ENCODE peak calls at places on chromosome 14, in ten cellular contexts. B is AG04450; J is psoas muscle; R is IMR-90; G is left ventricle myocardium inferior; L is HCT116; F is mesendoderm; I is CD4-positive, alpha-beta memory T cell; A is colonic mucosa; V is upper lobe of left lung. O is an unnamed sample.

GRCh38 chr14:55715889-55716288 is 135.9 kb downstream of the KTN1 start:
- DNase-seq in B (no peak), J (peak; percentile 23), R (peak; percentile 82), G (no peak), L (no peak), F (peak; percentile 64), I (no peak), A (no peak), V (no peak), O (no peak)

GRCh38 chr14:48690349-48690748 is 895.8 kb downstream of the RPS29 start:
- DNase-seq in B (no peak), J (no peak), R (peak; percentile 10), G (no peak), L (peak; percentile 8), F (peak; percentile 29), I (no peak), A (no peak), V (no peak), O (no peak)

GRCh38 chr14:104573930-104574329 is 5.6 kb upstream of the C14orf180 start:
- DNase-seq in B (no peak), J (no peak), R (no peak), G (peak; percentile 39), L (no peak), F (peak; percentile 12), I (no peak), A (no peak), V (no peak), O (no peak)

GRCh38 chr14:88559852-88560251 is 3.0 kb upstream of the ZC3H14 start:
- DNase-seq in B (peak; percentile 38), J (no peak), R (peak; percentile 72), G (no peak), L (no peak), F (peak; percentile 52), I (no peak), A (no peak), V (no peak), O (no peak)

GRCh38 chr14:59187802-59188460 is 536 bp upstream of the DAAM1 start:
- DNase-seq in B (no peak), J (peak; percentile 24), R (no peak), G (peak; percentile 35), L (no peak), F (peak; percentile 63), I (peak; percentile 58), A (peak; percentile 39), V (no peak), O (no peak)

GRCh38 chr14:87153901-87154300 is 839.1 kb downstream of the GALC start:
- DNase-seq in B (no peak), J (no peak), R (peak; percentile 12), G (no peak), L (no peak), F (no peak), I (no peak), A (no peak), V (no peak), O (no peak)

GRCh38 chr14:74429991-74430390 is 4.0 kb upstream of the SYNDIG1L start:
- DNase-seq in B (no peak), J (no peak), R (no peak), G (no peak), L (no peak), F (no peak), I (no peak), A (no peak), V (no peak), O (no peak)

GRCh38 chr14:89425931-89426330 is 8.9 kb upstream of the FOXN3 start:
- DNase-seq in B (peak; percentile 92), J (no peak), R (peak; percentile 99), G (no peak), L (peak; percentile 48), F (peak; percentile 73), I (no peak), A (no peak), V (no peak), O (no peak)

GRCh38 chr14:90523544-90523943 is 126.7 kb downstream of the CALM1 start:
- DNase-seq in B (no peak), J (no peak), R (peak; percentile 45), G (no peak), L (no peak), F (no peak), I (no peak), A (no peak), V (no peak), O (no peak)

GRCh38 chr14:20472566-20473206 is 3.5 kb downstream of the PNP start:
- DNase-seq in B (no peak), J (no peak), R (no peak), G (no peak), L (no peak), F (no peak), I (no peak), A (no peak), V (no peak), O (no peak)

GRCh38 chr14:20478915-20479314 is 9.7 kb downstream of the PNP start:
- DNase-seq in B (no peak), J (no peak), R (no peak), G (no peak), L (no peak), F (no peak), I (no peak), A (no peak), V (no peak), O (no peak)

GRCh38 chr14:20482382-20482781 is 13.2 kb downstream of the PNP start:
- DNase-seq in B (no peak), J (no peak), R (no peak), G (no peak), L (no peak), F (no peak), I (no peak), A (no peak), V (no peak), O (no peak)

GRCh38 chr14:20476795-20477194 is 7.6 kb downstream of the PNP start:
- DNase-seq in B (no peak), J (no peak), R (no peak), G (no peak), L (no peak), F (no peak), I (no peak), A (no peak), V (no peak), O (no peak)

DNA sequence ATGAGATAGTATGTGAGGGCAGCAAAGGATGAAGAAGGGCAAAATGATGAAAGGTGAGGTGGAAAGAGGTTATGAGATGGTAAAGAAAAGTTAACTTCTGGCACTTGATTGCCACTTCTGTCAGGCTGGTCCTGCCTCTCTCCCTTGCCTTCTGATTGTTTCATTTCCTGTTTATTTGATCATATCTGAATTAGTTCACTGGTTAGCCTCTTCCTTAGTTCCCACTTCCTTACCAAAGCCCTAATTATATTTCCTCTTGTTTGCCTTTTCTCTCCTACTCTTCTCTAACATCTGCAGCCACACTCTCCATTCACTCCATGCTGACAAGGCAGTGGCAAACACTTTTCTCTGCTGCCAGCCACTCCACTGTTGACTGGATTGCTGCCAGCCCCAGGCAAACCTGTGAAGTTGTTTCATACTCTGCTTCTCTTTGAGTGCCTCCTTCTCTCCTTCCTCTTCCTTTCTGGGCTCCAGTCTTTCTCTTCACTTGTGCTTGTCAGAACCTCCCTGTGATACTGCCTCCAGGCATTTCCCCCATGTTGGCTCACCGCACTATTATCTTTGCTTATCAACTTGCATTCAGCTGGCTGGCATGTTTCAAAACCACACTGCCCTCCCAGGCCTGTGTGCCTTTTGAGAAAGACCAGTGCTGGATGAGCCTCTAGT is 8.1 kb downstream of the PNP start:
- DNase-seq in B (no peak), J (no peak), R (peak; percentile 73), G (peak; percentile 46), L (no peak), F (peak; percentile 65), I (peak; percentile 63), A (no peak), V (no peak), O (no peak)
- H3K27ac ChIP-seq in B (peak overlapping the region; percentile 11), J (no peak overlapping the region), R (no peak overlapping the region), G (peak overlapping the region; percentile 73), L (no peak overlapping the region), F (no peak overlapping the region), I (peak overlapping the region; percentile 51), A (peak overlapping the region; percentile 6), V (peak overlapping the region; percentile 54), O (peak overlapping the region; percentile 47)

DNA sequence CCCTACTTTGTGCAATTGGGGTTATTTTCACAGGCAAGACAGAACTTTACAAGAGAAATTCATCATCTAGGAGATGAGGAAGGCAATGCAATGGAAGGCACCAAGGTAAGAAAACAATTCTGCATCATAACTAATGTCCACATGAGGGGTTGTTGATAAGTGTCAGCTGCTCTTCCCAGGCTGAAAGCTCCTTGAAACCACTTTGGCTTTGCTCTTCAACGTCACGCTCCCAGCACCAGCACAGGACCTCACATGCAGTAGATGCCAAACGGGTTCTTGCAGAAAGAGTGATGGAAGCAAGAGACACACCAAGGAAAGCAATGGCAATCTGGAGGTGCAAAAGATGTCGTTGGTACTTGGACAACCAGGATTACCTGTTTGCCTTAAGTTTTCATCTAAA is 485.5 kb downstream of the BCL11B start:
- DNase-seq in B (no peak), J (no peak), R (no peak), G (no peak), L (no peak), F (no peak), I (no peak), A (no peak), V (no peak), O (no peak)
- H3K27ac ChIP-seq in B (no peak overlapping the region), J (no peak overlapping the region), R (no peak overlapping the region), G (no peak overlapping the region), L (no peak overlapping the region), F (no peak overlapping the region), I (no peak overlapping the region), A (no peak overlapping the region), V (no peak overlapping the region), O (no peak overlapping the region)

DNA sequence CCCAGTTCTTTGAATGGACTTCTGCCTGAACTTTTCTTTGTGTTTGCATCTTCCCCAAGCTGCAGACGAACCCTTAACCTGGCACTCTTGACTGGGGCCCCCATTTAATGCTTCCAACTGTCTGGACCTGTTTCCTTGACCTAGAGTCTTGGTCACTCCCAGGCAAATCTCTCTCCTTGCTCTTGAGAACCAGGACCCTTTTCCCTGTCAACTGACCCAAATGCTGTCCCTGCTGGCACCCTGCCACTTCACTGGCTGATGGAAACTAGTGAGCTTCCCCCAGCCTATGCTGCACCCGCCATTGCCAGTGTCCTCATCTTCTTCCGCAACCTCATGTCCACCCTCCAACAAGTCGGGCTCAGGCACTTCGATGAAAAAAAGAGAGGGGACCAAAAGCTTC is 79.5 kb downstream of the PRIMA1 start:
- DNase-seq in B (no peak), J (no peak), R (no peak), G (no peak), L (no peak), F (no peak), I (no peak), A (no peak), V (no peak), O (no peak)
- H3K27ac ChIP-seq in B (no peak overlapping the region), J (no peak overlapping the region), R (no peak overlapping the region), G (no peak overlapping the region), L (no peak overlapping the region), F (no peak overlapping the region), I (no peak overlapping the region), A (no peak overlapping the region), V (no peak overlapping the region), O (no peak overlapping the region)

GRCh38 chr14:24194186-24194872 is 912 bp downstream of the TM9SF1 start:
- DNase-seq in B (no peak), J (no peak), R (no peak), G (no peak), L (no peak), F (no peak), I (no peak), A (no peak), V (no peak), O (no peak)
- H3K27ac ChIP-seq in B (no peak overlapping the region), J (peak overlapping the region; percentile 96), R (no peak overlapping the region), G (peak overlapping the region; percentile 100), L (peak overlapping the region; percentile 96), F (no peak overlapping the region), I (peak overlapping the region; percentile 98), A (peak overlapping the region; percentile 94), V (peak overlapping the region; percentile 99), O (no peak overlapping the region)

O was measured in epithelial cell of prostate.